ENCODE peak calls at places on chromosome 17, in six cellular contexts. K is amniotic stem cell; H is stimulated activated CD8-positive, alpha-beta memory T cell treated with anti-CD3 and anti-CD28 coated beads, Interleukin-7, amount 100 ng/mL, for 4 hours; E is AML-193; B is H54; V is foreskin melanocyte. C is an unnamed sample.

GRCh38 chr17:3794890-3795757 is 5.9 kb downstream of the ITGAE start:
- DNase-seq in E (no peak), V (no peak), B (peak), K (no peak), H (peak), C (no peak)

GRCh38 chr17:67594115-67594878 is 123.4 kb upstream of the NOL11 start:
- DNase-seq in E (no peak), B (no peak), H (no peak), V (no peak), K (no peak), C (no peak)

GRCh38 chr17:60629120-60629519 is 29.1 kb downstream of the PPM1D start:
- DNase-seq in B (no peak), K (no peak), H (no peak), V (no peak), E (no peak), C (no peak)

GRCh38 chr17:57451126-57451690 is 194.9 kb downstream of the MSI2 start:
- DNase-seq in K (no peak), V (no peak), H (no peak), E (no peak), B (no peak), C (no peak)

GRCh38 chr17:74842599-74843351 is 16.9 kb downstream of the GRIN2C start:
- DNase-seq in V (peak), H (no peak), B (no peak), E (no peak), K (peak), C (no peak)

GRCh38 chr17:64009571-64010402 is 10.6 kb downstream of the ICAM2 start:
- DNase-seq in V (no peak), K (no peak), H (no peak), E (peak), B (no peak), C (no peak)

GRCh38 chr17:64155751-64156544 is 26.0 kb upstream of the ERN1 start:
- DNase-seq in B (no peak), V (peak), H (no peak), K (no peak), E (no peak), C (no peak)

GRCh38 chr17:39687101-39687545 is 734 bp downstream of the PGAP3 start:
- DNase-seq in B (no peak), E (no peak), V (no peak), H (no peak), K (no peak), C (no peak)

GRCh38 chr17:78252111-78252634 is 20.7 kb downstream of the TMEM235 start:
- DNase-seq in H (peak), B (no peak), V (no peak), E (no peak), K (no peak), C (no peak)

GRCh38 chr17:81379523-81379942 is 15.7 kb upstream of the BAHCC1 start:
- DNase-seq in V (no peak), K (no peak), E (no peak), H (no peak), B (no peak), C (no peak)

GRCh38 chr17:47077576-47077975 is 98.5 kb upstream of the RPRML start:
- DNase-seq in E (no peak), V (no peak), B (peak), H (no peak), K (no peak), C (no peak)

GRCh38 chr17:2138318-2138717 is 83.4 kb downstream of the HIC1 start:
- DNase-seq in H (no peak), K (no peak), B (no peak), V (no peak), E (no peak), C (no peak)

GRCh38 chr17:70098030-70098429 is 23.0 kb downstream of the KCNJ16 start:
- DNase-seq in V (no peak), K (no peak), E (no peak), B (no peak), H (no peak), C (no peak)

GRCh38 chr17:50311112-50311460 is 34.8 kb upstream of the XYLT2 start:
- DNase-seq in K (no peak), V (no peak), B (no peak), E (no peak), H (no peak), C (no peak)